ENCODE peak calls at places on chromosomes 4 and X, in five cellular contexts. I is PC-3, A is neural progenitor cell, O is MM.1S, W is GM23338. Y is an unnamed sample. For H3F3A, the result is how much of the 10 kb centered on the place peaks cover.

GRCh38 chrX:116170444-116170843 is at the start of gene AGTR2:
- DNase-seq in I (no peak), A (no peak), O (no peak), W (no peak), Y (no peak)

GRCh38 chr4:173958445-173958844 is 325.0 kb downstream of the FBXO8 start:
- DNase-seq in I (no peak), A (no peak), O (peak), W (no peak), Y (no peak)

GRCh38 chrX:110242371-110242770 is 75.5 kb downstream of the AMMECR1 start:
- DNase-seq in I (no peak), A (no peak), O (no peak), W (no peak), Y (no peak)

GRCh38 chr4:168759959-168760527 is 250.0 kb downstream of the CBR4 start:
- DNase-seq in I (no peak), A (no peak), O (no peak), W (no peak), Y (no peak)

GRCh38 chr4:82630079-82630478 is 68.3 kb upstream of the TMEM150C start:
- DNase-seq in I (no peak), A (no peak), O (no peak), W (no peak), Y (no peak)

GRCh38 chrX:105872921-105873320 is 50.6 kb downstream of the NRK start:
- DNase-seq in I (peak), A (no peak), O (no peak), W (no peak), Y (no peak)

GRCh38 chrX:108285361-108285760 is 152.9 kb downstream of the COL4A6 start:
- DNase-seq in I (no peak), A (no peak), O (no peak), W (no peak), Y (no peak)

GRCh38 chrX:12770440-12770839 is 20.8 kb upstream of the PRPS2 start:
- DNase-seq in I (peak), A (peak), O (peak), W (peak), Y (no peak)

GRCh38 chr4:7434766-7435150 is at the start of gene PSAPL1:
- DNase-seq in I (peak), A (peak), O (no peak), W (peak), Y (peak)

GRCh38 chrX:123173833-123174232 is 10.2 kb upstream of the GRIA3 start:
- DNase-seq in I (peak), A (peak), O (peak), W (peak), Y (no peak)

GRCh38 chr4:2259541-2260267 is 2.2 kb downstream of the MXD4 start:
- DNase-seq in I (no peak), A (no peak), O (no peak), W (no peak), Y (no peak)

GRCh38 chr4:8478801-8479744 is 38.5 kb downstream of the TRMT44 start:
- DNase-seq in I (no peak), A (peak), O (no peak), W (no peak), Y (no peak)

GRCh38 chrX:57964975-57965374 is 54.7 kb upstream of the ZXDA start:
- DNase-seq in I (peak), A (no peak), O (no peak), W (no peak), Y (no peak)

DNA sequence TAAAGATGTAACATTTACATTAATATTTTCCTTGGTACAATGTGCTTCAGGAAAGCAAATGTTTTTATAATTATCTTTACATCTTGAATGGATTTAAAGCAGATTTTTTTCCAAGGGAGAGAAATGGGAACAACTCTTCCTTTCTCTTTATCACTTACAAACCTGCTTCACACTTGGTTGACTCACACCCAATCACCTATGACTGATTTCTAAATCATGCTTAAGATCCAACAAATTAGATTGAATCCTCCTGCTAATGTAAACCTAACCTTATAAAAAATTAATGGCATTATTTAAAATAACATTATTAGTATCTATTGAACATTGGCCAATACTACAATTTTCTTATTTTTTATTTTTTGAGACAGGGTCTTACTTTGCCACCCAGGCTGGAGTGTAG is 127.1 kb downstream of the INPP4B start:
- DNase-seq in I (peak), A (no peak), O (no peak), W (no peak), Y (no peak)
- TF ChIP-seq EZH2 in I (no peak), A (no peak), O (no peak), W (no peak), Y (no peak)

GRCh38 chr4:88623097-88623496 is 30.8 kb downstream of the HERC3 start:
- DNase-seq in I (peak), A (no peak), O (no peak), W (no peak), Y (peak)
- H3F3A ChIP-seq in I (under half), A (under half), O (under half), W (under half), Y (under half)

GRCh38 chr4:77881460-77882295 is 19.0 kb downstream of the MRPL1 start:
- DNase-seq in I (peak), A (no peak), O (no peak), W (peak), Y (no peak)
- TF ChIP-seq CTCF in I (no peak), A (no peak), O (no peak), W (no peak), Y (no peak)

GRCh38 chr4:141576585-141577110 is 59.7 kb upstream of the IL15 start:
- DNase-seq in I (no peak), A (no peak), O (no peak), W (no peak), Y (no peak)

GRCh38 chr4:141571368-141571767 is 65.0 kb upstream of the IL15 start:
- DNase-seq in I (peak), A (no peak), O (no peak), W (no peak), Y (no peak)

GRCh38 chr4:141571793-141572192 is 64.6 kb upstream of the IL15 start:
- DNase-seq in I (no peak), A (no peak), O (no peak), W (no peak), Y (no peak)

GRCh38 chr4:141575884-141576283 is 60.5 kb upstream of the IL15 start:
- DNase-seq in I (peak), A (no peak), O (no peak), W (no peak), Y (no peak)

DNA sequence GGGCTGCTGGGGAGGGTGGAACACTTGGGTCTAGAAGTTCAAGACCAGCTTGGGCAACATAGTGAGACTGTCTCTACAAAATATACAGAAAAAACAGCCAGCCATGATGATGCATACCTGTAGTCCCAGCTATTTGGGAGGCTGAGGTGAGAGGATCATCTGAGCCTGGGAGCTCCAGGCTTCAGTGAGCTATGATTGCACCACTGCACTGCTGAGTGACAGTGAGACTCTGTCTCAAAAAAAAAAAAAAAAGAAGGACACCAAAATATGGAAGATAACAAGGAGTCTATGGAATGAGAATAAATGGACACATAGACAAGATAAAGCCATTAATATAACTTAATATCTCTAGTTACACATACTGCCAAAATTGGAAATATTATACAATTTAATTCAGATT is 62.7 kb upstream of the IL15 start:
- DNase-seq in I (no peak), A (no peak), O (no peak), W (no peak), Y (no peak)
- TF ChIP-seq EZH2 in I (no peak), A (no peak), O (no peak), W (no peak), Y (no peak)

GRCh38 chr4:80286451-80286850 is 20.0 kb downstream of the FGF5 start:
- DNase-seq in I (no peak), A (no peak), O (no peak), W (no peak), Y (no peak)
- H3F3A ChIP-seq in I (under half), A (under half), O (under half), W (under half), Y (under half)

GRCh38 chrX:131202766-131203165 is 86.3 kb downstream of the IGSF1 start:
- DNase-seq in I (no peak), A (no peak), O (no peak), W (no peak), Y (no peak)

GRCh38 chrX:131199086-131199485 is 90.0 kb downstream of the IGSF1 start:
- DNase-seq in I (peak), A (no peak), O (no peak), W (no peak), Y (no peak)

GRCh38 chrX:131201986-131202385 is 87.1 kb downstream of the IGSF1 start:
- DNase-seq in I (no peak), A (no peak), O (no peak), W (no peak), Y (no peak)
- TF ChIP-seq CTCF in I (no peak), A (no peak), O (no peak), W (no peak), Y (no peak)

DNA sequence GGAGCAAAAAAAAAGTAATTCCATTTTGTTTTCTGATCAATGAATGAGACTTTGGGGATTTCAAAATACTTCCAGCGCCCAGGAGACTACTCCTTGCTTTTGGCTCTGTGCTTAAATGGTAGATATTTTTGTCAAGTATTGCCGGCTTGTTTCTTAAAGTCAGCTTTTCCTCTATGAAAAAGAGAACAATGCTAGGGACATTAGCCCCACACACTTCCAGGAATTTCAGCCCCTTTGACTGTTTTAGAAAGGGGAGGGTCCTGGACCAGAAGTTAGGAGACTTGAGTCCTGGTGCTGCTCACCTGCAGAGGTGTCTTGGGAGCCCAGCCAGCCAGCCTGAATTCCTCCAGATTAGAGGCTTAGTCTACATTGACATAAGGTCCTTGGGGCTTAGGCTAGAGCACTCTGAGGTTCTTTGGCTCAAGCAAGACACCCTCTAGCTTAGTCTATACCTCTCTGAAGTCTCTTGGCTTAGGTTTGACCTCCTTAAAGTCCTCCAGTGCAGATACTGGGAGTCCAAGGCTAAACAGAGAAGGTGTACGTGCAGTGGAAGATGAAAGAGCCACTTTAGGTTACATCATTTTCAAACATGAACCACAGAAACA is 1.6 kb upstream of the SETD7 start:
- DNase-seq in I (no peak), A (peak), O (no peak), W (peak), Y (no peak)
- TF ChIP-seq EZH2 in I (no peak), A (peak), O (no peak), W (no peak), Y (no peak)

GRCh38 chr4:94548571-94548970 is 96.8 kb downstream of the PDLIM5 start:
- DNase-seq in I (peak), A (peak), O (no peak), W (peak), Y (peak)

GRCh38 chr4:94550851-94551250 is 99.1 kb downstream of the PDLIM5 start:
- DNase-seq in I (no peak), A (no peak), O (no peak), W (no peak), Y (no peak)

GRCh38 chr4:94551616-94552564 is 100.1 kb downstream of the PDLIM5 start:
- DNase-seq in I (no peak), A (no peak), O (no peak), W (no peak), Y (no peak)

GRCh38 chr4:94546949-94547348 is 95.2 kb downstream of the PDLIM5 start:
- DNase-seq in I (no peak), A (no peak), O (no peak), W (no peak), Y (no peak)

DNA sequence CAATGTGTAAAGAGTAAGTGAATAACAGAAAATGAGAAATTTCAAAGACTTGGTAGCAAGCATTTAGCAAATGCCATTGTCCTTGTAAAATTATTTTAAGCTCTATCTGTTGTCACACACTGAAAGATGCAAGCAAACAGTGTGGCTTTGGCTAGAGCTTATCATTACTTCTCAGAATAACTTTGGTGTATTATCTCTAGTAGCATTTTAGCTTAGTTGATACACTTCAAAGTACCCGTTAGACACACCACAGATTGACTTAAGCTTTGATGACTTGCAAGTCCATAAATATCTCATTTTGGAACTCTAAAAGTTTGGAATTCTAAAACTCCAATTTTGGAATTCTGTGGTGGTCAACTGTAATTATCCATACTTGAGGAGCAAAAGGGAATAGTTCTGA is 98.6 kb downstream of the PDLIM5 start:
- DNase-seq in I (no peak), A (no peak), O (no peak), W (no peak), Y (no peak)
- H3F3A ChIP-seq in I (under half), A (under half), O (under half), W (under half), Y (under half)